ENCODE peak calls at places on chromosomes 4 and X, in four cellular contexts. D, L, Y and S are unnamed samples.

GRCh38 chr4:22410645-22411247 is 105.1 kb downstream of the ADGRA3 start:
- DNase-seq in D (no peak), L (peak; percentile 32), Y (peak; percentile 55), S (no peak)

GRCh38 chrX:68180501-68181061 is 252.7 kb downstream of the OPHN1 start:
- DNase-seq in D (no peak), L (no peak), Y (no peak), S (no peak)

GRCh38 chr4:33411182-33411581 is 2691.0 kb downstream of the PCDH7 start:
- DNase-seq in D (no peak), L (no peak), Y (peak; percentile 21), S (no peak)

GRCh38 chr4:148914301-148914700 is 472.1 kb upstream of the NR3C2 start:
- DNase-seq in D (no peak), L (no peak), Y (no peak), S (no peak)

GRCh38 chr4:31360786-31361185 is 640.6 kb downstream of the PCDH7 start:
- DNase-seq in D (no peak), L (no peak), Y (no peak), S (no peak)

GRCh38 chr4:4227510-4228355 is 1.0 kb upstream of the OTOP1 start:
- DNase-seq in D (no peak), L (no peak), Y (no peak), S (no peak)

GRCh38 chrX:116278819-116279218 is 108.3 kb downstream of the AGTR2 start:
- DNase-seq in D (no peak), L (no peak), Y (no peak), S (no peak)

GRCh38 chr4:44447563-44448504 is 775 bp downstream of the KCTD8 start:
- DNase-seq in D (peak; percentile 15), L (peak; percentile 59), Y (peak; percentile 14), S (peak; percentile 12)

GRCh38 chrX:129690435-129690834 is 35.7 kb upstream of the APLN start:
- DNase-seq in D (peak; percentile 21), L (no peak), Y (peak; percentile 9), S (no peak)

GRCh38 chr4:98557497-98557896 is 100.9 kb downstream of the TSPAN5 start:
- DNase-seq in D (no peak), L (no peak), Y (peak; percentile 45), S (peak; percentile 33)

GRCh38 chrX:106919932-106920452 is at the start of gene CLDN2:
- DNase-seq in D (no peak), L (peak; percentile 64), Y (no peak), S (no peak)

GRCh38 chrX:11386001-11386523 is 92.8 kb downstream of the AMELX start:
- DNase-seq in D (no peak), L (no peak), Y (peak; percentile 68), S (no peak)

GRCh38 chr4:145882594-145882993 is 56.0 kb downstream of the ZNF827 start:
- DNase-seq in D (no peak), L (no peak), Y (no peak), S (no peak)
- H3K4me3 ChIP-seq in D (no peak overlapping the region), L (no peak overlapping the region), Y (no peak overlapping the region), S (no peak overlapping the region)

GRCh38 chr4:157221895-157222763 is 1.6 kb downstream of the GRIA2 start:
- DNase-seq in D (no peak), L (peak; percentile 53), Y (peak; percentile 12), S (no peak)
- H3K27me3 ChIP-seq in D (peaks cover 74% of the 10 kb centered on the region), L (peaks cover 76% of the 10 kb centered on the region), Y (peaks cover 69% of the 10 kb centered on the region), S (peaks cover 51% of the 10 kb centered on the region)

DNA sequence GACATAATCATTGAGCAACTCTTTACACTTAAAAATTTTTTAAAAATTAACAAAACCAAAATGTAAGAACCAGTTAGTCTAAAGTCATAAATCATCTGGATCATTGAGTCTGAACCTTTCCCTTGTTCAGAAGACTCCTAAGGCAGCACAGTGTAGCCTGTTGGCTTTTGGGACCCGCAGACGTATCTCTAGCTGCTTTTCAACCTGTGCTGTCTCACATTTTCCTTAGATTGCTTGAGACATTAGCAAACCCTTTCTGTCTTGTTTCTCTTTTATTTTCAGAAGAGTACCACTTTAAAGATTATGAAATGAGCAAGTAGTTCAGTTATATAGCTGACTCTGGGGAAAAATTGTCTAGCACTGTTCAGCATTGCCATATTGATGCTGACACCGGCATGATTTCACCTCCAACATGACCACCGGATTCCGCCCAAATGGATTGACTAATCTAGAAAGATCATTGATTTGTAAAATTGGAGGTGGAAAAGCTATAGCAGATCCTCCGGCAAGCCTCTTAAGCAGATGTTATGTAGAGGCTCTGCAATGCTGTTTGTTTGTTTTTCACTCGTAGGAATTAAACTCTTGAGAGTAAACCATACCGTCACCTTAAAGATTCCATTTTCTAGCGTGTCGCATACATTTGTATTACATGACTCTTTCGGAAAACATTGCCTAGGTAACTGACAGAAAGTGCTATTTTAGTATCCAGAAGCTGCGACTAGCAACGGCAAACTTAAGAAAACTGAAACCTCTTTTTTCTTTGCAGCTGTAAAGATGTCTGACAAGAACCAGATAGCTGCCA is 9.0 kb downstream of the TCEANC start:
- DNase-seq in D (no peak), L (no peak), Y (peak; percentile 36), S (no peak)
- H3K36me3 ChIP-seq in D (no peaks in the 10 kb centered on the region), L (no peaks in the 10 kb centered on the region), Y (no peaks in the 10 kb centered on the region), S (no peaks in the 10 kb centered on the region)

GRCh38 chrX:64428371-64428770 is 33.1 kb upstream of the MTMR8 start:
- DNase-seq in D (no peak), L (no peak), Y (no peak), S (no peak)
- H3K4me3 ChIP-seq in D (no peak overlapping the region), L (no peak overlapping the region), Y (no peak overlapping the region), S (no peak overlapping the region)

DNA sequence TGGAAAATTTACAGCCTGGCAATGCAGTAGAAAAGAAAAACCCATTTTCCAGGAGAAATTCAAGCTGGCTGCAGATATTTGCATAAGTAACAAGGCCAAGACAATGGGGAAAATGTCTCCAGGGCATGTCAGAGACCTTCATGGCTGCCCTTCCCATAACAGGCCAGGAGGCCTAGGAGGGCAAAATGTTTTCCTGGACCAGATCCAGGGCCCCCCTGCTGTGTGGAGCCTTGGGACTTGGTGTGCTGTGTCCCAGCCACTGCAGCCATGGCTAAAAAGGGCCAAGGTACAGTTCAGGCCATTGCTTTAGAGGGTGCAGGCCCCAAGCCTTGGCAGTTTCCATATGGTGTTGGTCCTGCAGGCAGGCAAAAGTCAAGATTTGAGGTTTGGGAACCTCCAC is 29.8 kb downstream of the SOX3 start:
- DNase-seq in D (no peak), L (no peak), Y (no peak), S (no peak)
- H3K27me3 ChIP-seq in D (no peaks in the 10 kb centered on the region), L (peaks cover under 1% of the 10 kb centered on the region), Y (no peaks in the 10 kb centered on the region), S (no peaks in the 10 kb centered on the region)